ENCODE peak calls at places on chromosomes 13 and 19, in nine cellular contexts. B is immature natural killer cell; R is adipocyte; L is stimulated activated CD8-positive, alpha-beta memory T cell treated with anti-CD3 and anti-CD28 coated beads, Interleukin-7, amount 100 ng/mL, for 1 hour; E is Right ventricle myocardium superior; O is nucleus accumbens; G is GM18507; X is uterus; Y is fibroblast of gingiva. K is an unnamed sample.

GRCh38 chr13:27161980-27162379 is 9.6 kb downstream of the USP12 start:
- DNase-seq in B (no peak), R (no peak), L (no peak), E (no peak), O (no peak), G (no peak), X (no peak), Y (peak; percentile 25), K (no peak)

GRCh38 chr19:1690570-1691307 is 38.3 kb upstream of the TCF3 start:
- DNase-seq in B (peak; percentile 46), R (peak; percentile 57), L (peak; percentile 15), E (peak; percentile 69), O (no peak), G (peak; percentile 39), X (no peak), Y (no peak), K (no peak)

GRCh38 chr19:17949956-17950309 is 17.0 kb upstream of the KCNN1 start:
- DNase-seq in B (peak; percentile 15), R (no peak), L (no peak), E (no peak), O (no peak), G (no peak), X (no peak), Y (no peak), K (no peak)

GRCh38 chr19:927044-927706 is 1.3 kb downstream of the ARID3A start:
- DNase-seq in B (no peak), R (peak; percentile 89), L (no peak), E (peak; percentile 87), O (no peak), G (no peak), X (peak; percentile 75), Y (peak; percentile 72), K (no peak)

GRCh38 chr13:71274923-71275593 is 591.9 kb downstream of the DACH1 start:
- DNase-seq in B (no peak), R (no peak), L (no peak), E (no peak), O (no peak), G (no peak), X (no peak), Y (no peak), K (no peak)

GRCh38 chr19:2455481-2456300 is 1.1 kb downstream of the LMNB2 start:
- DNase-seq in B (peak; percentile 63), R (peak; percentile 52), L (no peak), E (no peak), O (no peak), G (no peak), X (no peak), Y (no peak), K (no peak)

GRCh38 chr13:59086147-59086546 is 1077.6 kb downstream of the DIAPH3 start:
- DNase-seq in B (no peak), R (no peak), L (no peak), E (no peak), O (no peak), G (no peak), X (no peak), Y (peak; percentile 21), K (no peak)

GRCh38 chr13:40271931-40272775 is 394.3 kb downstream of the FOXO1 start:
- DNase-seq in B (no peak), R (peak; percentile 9), L (peak; percentile 2), E (peak; percentile 76), O (peak; percentile 52), G (no peak), X (peak; percentile 91), Y (peak; percentile 92), K (no peak)

GRCh38 chr13:36872621-36873020 is 47.4 kb downstream of the SMAD9 start:
- DNase-seq in B (no peak), R (no peak), L (no peak), E (no peak), O (peak; percentile 41), G (no peak), X (no peak), Y (no peak), K (no peak)

GRCh38 chr13:113959198-113959597 is 14.7 kb downstream of the C13orf46 start:
- DNase-seq in B (no peak), R (no peak), L (no peak), E (no peak), O (no peak), G (no peak), X (no peak), Y (no peak), K (no peak)

K was measured in NCI-H1048.